ENCODE peak calls at places on chromosomes 4 and X, in nine cellular contexts. I, H, S, N, B, J, Y, C and G are unnamed samples.

GRCh38 chr4:105859233-105859632 is 36.0 kb upstream of the NPNT start:
- DNase-seq in I (no peak), H (no peak), S (peak; percentile 65), N (no peak), B (no peak), J (peak; percentile 59), Y (no peak), C (no peak), G (no peak)

GRCh38 chr4:54498661-54499111 is 159.1 kb upstream of the KIT start:
- DNase-seq in I (no peak), H (no peak), S (peak; percentile 86), N (no peak), B (no peak), J (peak; percentile 63), Y (no peak), C (no peak), G (no peak)

GRCh38 chr4:145843651-145844050 is 95.0 kb downstream of the ZNF827 start:
- DNase-seq in I (no peak), H (no peak), S (no peak), N (no peak), B (no peak), J (no peak), Y (no peak), C (no peak), G (no peak)

GRCh38 chr4:145481164-145481941 is at the start of gene SMAD1:
- DNase-seq in I (peak; percentile 88), H (peak; percentile 16), S (peak; percentile 83), N (no peak), B (peak; percentile 76), J (peak; percentile 74), Y (peak; percentile 88), C (peak; percentile 89), G (peak; percentile 71)

GRCh38 chr4:47330856-47331255 is 132.6 kb downstream of the COMMD8 start:
- DNase-seq in I (no peak), H (no peak), S (no peak), N (no peak), B (no peak), J (no peak), Y (no peak), C (no peak), G (no peak)

GRCh38 chr4:86737244-86737643 is 111.9 kb downstream of the SLC10A6 start:
- DNase-seq in I (no peak), H (no peak), S (no peak), N (no peak), B (no peak), J (no peak), Y (no peak), C (no peak), G (no peak)

GRCh38 chr4:169098969-169099685 is 89.1 kb upstream of the CBR4 start:
- DNase-seq in I (no peak), H (no peak), S (no peak), N (no peak), B (no peak), J (no peak), Y (no peak), C (no peak), G (no peak)

GRCh38 chrX:33923262-33923661 is 208.9 kb downstream of the FAM47A start:
- DNase-seq in I (no peak), H (no peak), S (no peak), N (no peak), B (no peak), J (no peak), Y (no peak), C (no peak), G (no peak)

GRCh38 chr4:153759407-153760226 is at the start of gene RNF175:
- DNase-seq in I (peak; percentile 58), H (no peak), S (no peak), N (no peak), B (no peak), J (no peak), Y (peak; percentile 90), C (peak; percentile 51), G (no peak)

GRCh38 chrX:95949588-95949987 is 735.1 kb upstream of the DIAPH2 start:
- DNase-seq in I (no peak), H (no peak), S (peak; percentile 82), N (no peak), B (no peak), J (peak; percentile 25), Y (no peak), C (no peak), G (no peak)

GRCh38 chr4:11698846-11699590 is 270.3 kb upstream of the HS3ST1 start:
- DNase-seq in I (no peak), H (no peak), S (peak; percentile 89), N (no peak), B (no peak), J (peak; percentile 70), Y (no peak), C (no peak), G (no peak)

GRCh38 chrX:53511302-53511701 is 77.1 kb upstream of the HSD17B10 start:
- DNase-seq in I (no peak), H (no peak), S (no peak), N (no peak), B (no peak), J (no peak), Y (no peak), C (no peak), G (no peak)

GRCh38 chrX:74395556-74395955 is 25.7 kb upstream of the SLC16A2 start:
- DNase-seq in I (no peak), H (no peak), S (no peak), N (no peak), B (no peak), J (no peak), Y (no peak), C (no peak), G (no peak)

GRCh38 chr4:25915359-25915716 is 1.3 kb downstream of the SMIM20 start:
- DNase-seq in I (peak; percentile 41), H (no peak), S (no peak), N (no peak), B (no peak), J (no peak), Y (no peak), C (no peak), G (no peak)